ENCODE peak calls at places on chromosome 2, in seven cellular contexts. B is trophoblast cell, M is mesendoderm, V is IMR-90, E is mesenchymal stem cell, P is H9, F is H1. S is an unnamed sample.

GRCh38 chr2:95272781-95273180 is 1.5 kb upstream of the PROM2 start:
- DNase-seq in B (no peak), E (no peak), V (no peak), P (no peak), F (no peak), M (no peak), S (no peak)

GRCh38 chr2:120208381-120209353 is 14.5 kb downstream of the TMEM185B start:
- DNase-seq in V (no peak), E (no peak), M (no peak), F (no peak), B (no peak), P (no peak), S (no peak)

GRCh38 chr2:26469092-26469710 is 8.7 kb downstream of the OTOF start:
- DNase-seq in E (peak), F (peak), V (peak), B (peak), M (peak), P (peak), S (peak)

GRCh38 chr2:222307138-222307756 is 8.4 kb upstream of the PAX3 start:
- DNase-seq in F (no peak), B (no peak), V (no peak), M (no peak), E (no peak), P (peak), S (no peak)

GRCh38 chr2:239309398-239310245 is 91.2 kb downstream of the HDAC4 start:
- DNase-seq in M (no peak), V (no peak), P (peak), E (no peak), F (no peak), B (no peak), S (no peak)

GRCh38 chr2:232384466-232384865 is 5.9 kb downstream of the ALPP start:
- DNase-seq in M (no peak), P (no peak), B (no peak), V (no peak), F (no peak), E (no peak), S (no peak)

GRCh38 chr2:79860233-79861058 is 347.6 kb downstream of the CTNNA2 start:
- DNase-seq in E (peak), V (peak), F (no peak), B (no peak), P (no peak), M (peak), S (peak)

GRCh38 chr2:218229239-218229638 is 12.2 kb downstream of the ARPC2 start:
- DNase-seq in B (peak), F (no peak), P (no peak), V (peak), E (peak), M (no peak), S (no peak)

GRCh38 chr2:7203056-7203467 is 285.9 kb downstream of the RNF144A start:
- DNase-seq in E (peak), F (no peak), M (peak), B (peak), V (peak), P (peak), S (peak)

GRCh38 chr2:51720826-51721225 is 688.9 kb upstream of the NRXN1 start:
- DNase-seq in B (no peak), M (no peak), V (peak), E (no peak), F (no peak), P (no peak), S (no peak)

GRCh38 chr2:32937602-32938450 is 8.9 kb upstream of the LTBP1 start:
- DNase-seq in B (peak), V (peak), M (peak), P (peak), E (peak), F (no peak), S (no peak)
- H4K8ac ChIP-seq in B (peak), V (peak), M (no peak), P (no peak), E (no peak), F (no peak), S (no peak)

GRCh38 chr2:41869542-41870256 is 178.1 kb upstream of the PKDCC start:
- DNase-seq in F (peak), E (peak), P (peak), B (peak), M (peak), V (peak), S (peak)

GRCh38 chr2:41872646-41873045 is 175.2 kb upstream of the PKDCC start:
- DNase-seq in M (no peak), E (peak), P (no peak), F (no peak), V (peak), B (no peak), S (no peak)

GRCh38 chr2:41873102-41873501 is 174.7 kb upstream of the PKDCC start:
- DNase-seq in B (no peak), P (no peak), E (peak), M (no peak), V (no peak), F (no peak), S (no peak)

GRCh38 chr2:41870257-41870570 is 177.6 kb upstream of the PKDCC start:
- DNase-seq in V (no peak), E (no peak), P (no peak), F (no peak), M (no peak), B (no peak), S (no peak)

GRCh38 chr2:41870948-41871522 is 176.8 kb upstream of the PKDCC start:
- DNase-seq in M (peak), E (peak), F (peak), B (no peak), V (no peak), P (peak), S (no peak)
- H3K23ac ChIP-seq in M (no peak), E (no peak), F (no peak), B (no peak), V (no peak), P (no peak), S (no peak)

DNA sequence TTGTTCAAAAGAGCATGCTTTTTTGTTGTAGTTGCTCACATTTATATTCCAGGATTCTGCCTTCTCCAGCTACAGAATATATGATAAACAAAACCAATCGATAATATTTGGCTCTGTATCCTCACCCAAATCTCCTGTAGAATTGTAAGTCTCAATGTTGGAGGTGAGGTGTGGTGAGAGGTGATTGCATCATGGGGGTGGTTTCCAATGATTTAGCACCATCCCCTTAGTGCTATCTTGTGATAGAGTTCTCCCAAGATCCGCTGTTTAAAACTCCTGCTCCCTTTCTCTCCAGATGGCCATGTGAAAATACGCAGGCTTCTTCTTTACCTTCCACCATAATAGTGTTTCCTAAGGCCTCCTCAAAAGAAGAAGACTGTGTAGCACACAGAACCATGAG is 98.7 kb upstream of the SCN7A start:
- DNase-seq in F (no peak), M (no peak), E (no peak), P (no peak), V (no peak), B (no peak), S (no peak)
- H4K8ac ChIP-seq in F (no peak), M (no peak), E (no peak), P (no peak), V (peak), B (no peak), S (no peak)

GRCh38 chr2:46634905-46635304 is 155.5 kb downstream of the TMEM247 start:
- DNase-seq in B (no peak), M (peak), P (no peak), V (no peak), F (no peak), E (no peak), S (no peak)
- H3K23ac ChIP-seq in B (no peak), M (no peak), P (no peak), V (no peak), F (no peak), E (no peak), S (no peak)

GRCh38 chr2:174364628-174365027 is 29.9 kb downstream of the SP9 start:
- DNase-seq in V (no peak), E (no peak), M (no peak), P (no peak), B (no peak), F (no peak), S (no peak)

GRCh38 chr2:174362949-174363348 is 28.2 kb downstream of the SP9 start:
- DNase-seq in B (no peak), P (no peak), E (no peak), M (no peak), F (no peak), V (no peak), S (no peak)

GRCh38 chr2:174368691-174369090 is 26.8 kb upstream of the SCRN3 start:
- DNase-seq in P (no peak), E (no peak), V (no peak), B (no peak), M (no peak), F (no peak), S (no peak)

GRCh38 chr2:174365583-174365982 is 29.9 kb upstream of the SCRN3 start:
- DNase-seq in B (no peak), F (no peak), P (no peak), E (no peak), M (no peak), V (no peak), S (no peak)
- H4K8ac ChIP-seq in B (no peak), F (no peak), P (no peak), E (no peak), M (no peak), V (no peak), S (no peak)

DNA sequence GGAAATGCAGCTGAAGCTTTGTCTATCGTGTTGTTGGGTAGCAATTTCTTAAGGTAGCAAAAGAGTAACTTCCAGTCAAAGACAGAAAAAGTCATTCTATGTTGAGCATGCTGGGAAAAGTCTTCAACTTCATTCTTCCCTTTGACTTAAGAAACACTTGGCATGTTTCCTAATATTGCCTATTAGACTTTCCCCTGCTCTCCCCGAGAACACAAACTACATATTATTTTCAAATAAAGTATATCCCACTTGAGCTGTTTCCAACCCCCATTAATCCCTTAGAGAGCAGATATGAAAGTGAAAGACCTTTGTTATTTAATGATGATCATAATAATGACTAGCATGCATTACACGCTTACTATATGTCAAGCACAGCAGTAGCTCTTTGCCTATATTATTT is 136.0 kb upstream of the SPOPL start:
- DNase-seq in F (no peak), P (no peak), B (no peak), V (no peak), M (no peak), E (no peak), S (no peak)
- H3K23ac ChIP-seq in F (no peak), P (no peak), B (no peak), V (no peak), M (no peak), E (no peak), S (no peak)

DNA sequence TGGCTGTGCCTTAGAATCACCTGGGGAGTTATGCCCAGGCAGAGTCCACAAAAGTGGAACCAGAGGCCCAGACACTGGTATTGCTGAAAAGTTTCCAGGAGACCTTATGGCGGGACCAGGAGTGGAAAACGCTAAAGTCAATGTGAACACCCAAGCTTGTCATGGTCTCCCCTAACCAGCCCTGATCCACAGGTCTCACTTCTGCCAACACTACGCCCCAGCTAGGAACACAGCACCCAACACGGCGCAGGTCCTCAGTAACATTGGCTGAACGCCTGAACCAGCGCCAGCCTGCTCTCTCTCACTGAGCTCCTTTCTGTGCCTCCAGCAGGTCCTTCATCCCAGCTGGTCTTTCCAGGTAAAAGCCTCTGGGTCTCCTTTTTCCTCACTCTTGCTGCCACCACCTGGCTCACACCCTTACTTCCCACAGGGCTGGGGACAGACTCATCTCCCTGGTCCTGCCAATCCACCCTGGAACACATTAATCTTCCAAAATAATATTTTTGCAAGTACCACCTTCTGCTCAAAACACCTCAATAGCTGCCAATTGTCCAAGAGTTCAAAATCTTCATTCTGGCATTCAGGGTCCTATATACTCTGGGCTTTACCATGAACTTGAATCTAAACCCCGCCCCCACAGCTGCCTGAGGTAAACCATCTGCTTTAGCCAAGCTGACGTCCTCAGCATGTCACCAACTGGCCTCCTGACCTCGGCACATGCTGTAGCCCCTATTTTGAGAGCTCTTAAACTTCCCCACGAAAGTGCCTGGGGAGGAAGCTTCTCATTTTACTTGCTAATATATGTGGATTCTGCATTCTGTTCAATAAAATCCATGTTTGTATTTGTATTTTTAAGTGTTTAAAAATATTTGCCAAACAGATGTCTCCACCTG is 34.6 kb downstream of the ADCY3 start:
- DNase-seq in B (no peak), M (no peak), P (no peak), F (no peak), V (peak), E (peak), S (no peak)
- H4K8ac ChIP-seq in B (no peak), M (no peak), P (no peak), F (no peak), V (peak), E (no peak), S (no peak)

GRCh38 chr2:68086166-68086565 is 23.4 kb upstream of the C1D start:
- DNase-seq in M (no peak), P (no peak), V (no peak), E (no peak), F (no peak), B (no peak), S (no peak)
- H3K23ac ChIP-seq in M (no peak), P (no peak), V (no peak), E (no peak), F (no peak), B (no peak), S (no peak)

GRCh38 chr2:204472375-204472774 is 72.9 kb upstream of the PARD3B start:
- DNase-seq in P (no peak), B (no peak), E (no peak), M (no peak), F (no peak), V (peak), S (no peak)
- H4K8ac ChIP-seq in P (no peak), B (no peak), E (no peak), M (no peak), F (no peak), V (peak), S (no peak)

S was measured in neuronal stem cell.